ENCODE peak calls at places on chromosomes 13 and 19, in nine cellular contexts. One of them, this sample, is unnamed.

GRCh38 chr13:110560606-110561334 is 752 bp downstream of the RAB20 start:
- DNase-seq in hippocampal formation: no peak
- DNase-seq in fibroblast of pulmonary artery: peak; percentile 40
- DNase-seq in natural killer cell treated with Interleukin-12 subunit alpha and Interleukin-12 subunit beta and Interleukin-15 and Interleukin-18, amount 100 ng/mL, for 72 hours: no peak
- DNase-seq in sciatic nerve: no peak
- DNase-seq in mesothelial cell of epicardium: no peak
- DNase-seq in T-helper 2 cell treated with Interferon-gamma antibody and Interleukin-4, amounts not matched to agents 5 μg/mL and 100 μg/mL, for 36 hours: peak; percentile 8
- DNase-seq in amniotic stem cell: no peak
- DNase-seq in GM13976: peak; percentile 70
- DNase-seq in this sample: peak; percentile 25

GRCh38 chr13:46354143-46355087 is 32.6 kb downstream of the RUBCNL start:
- DNase-seq in sciatic nerve: no peak
- DNase-seq in GM13976: peak; percentile 33
- DNase-seq in hippocampal formation: no peak
- DNase-seq in fibroblast of pulmonary artery: peak; percentile 92
- DNase-seq in amniotic stem cell: peak; percentile 86
- DNase-seq in T-helper 2 cell treated with Interferon-gamma antibody and Interleukin-4, amounts not matched to agents 5 μg/mL and 100 μg/mL, for 36 hours: peak; percentile 68
- DNase-seq in natural killer cell treated with Interleukin-12 subunit alpha and Interleukin-12 subunit beta and Interleukin-15 and Interleukin-18, amount 100 ng/mL, for 72 hours: peak; percentile 77
- DNase-seq in mesothelial cell of epicardium: no peak
- DNase-seq in this sample: peak; percentile 90

GRCh38 chr19:52464798-52465470 is 11.6 kb downstream of the ZNF578 start:
- DNase-seq in natural killer cell treated with Interleukin-12 subunit alpha and Interleukin-12 subunit beta and Interleukin-15 and Interleukin-18, amount 100 ng/mL, for 72 hours: no peak
- DNase-seq in fibroblast of pulmonary artery: no peak
- DNase-seq in mesothelial cell of epicardium: no peak
- DNase-seq in GM13976: no peak
- DNase-seq in hippocampal formation: no peak
- DNase-seq in amniotic stem cell: no peak
- DNase-seq in sciatic nerve: no peak
- DNase-seq in T-helper 2 cell treated with Interferon-gamma antibody and Interleukin-4, amounts not matched to agents 5 μg/mL and 100 μg/mL, for 36 hours: no peak
- DNase-seq in this sample: no peak

GRCh38 chr13:98129059-98129741 is 13.7 kb upstream of the FARP1 start:
- DNase-seq in natural killer cell treated with Interleukin-12 subunit alpha and Interleukin-12 subunit beta and Interleukin-15 and Interleukin-18, amount 100 ng/mL, for 72 hours: no peak
- DNase-seq in amniotic stem cell: no peak
- DNase-seq in fibroblast of pulmonary artery: peak; percentile 23
- DNase-seq in sciatic nerve: no peak
- DNase-seq in GM13976: no peak
- DNase-seq in mesothelial cell of epicardium: no peak
- DNase-seq in hippocampal formation: no peak
- DNase-seq in T-helper 2 cell treated with Interferon-gamma antibody and Interleukin-4, amounts not matched to agents 5 μg/mL and 100 μg/mL, for 36 hours: no peak
- DNase-seq in this sample: no peak

GRCh38 chr13:59047546-59047945 is 1116.2 kb downstream of the DIAPH3 start:
- DNase-seq in hippocampal formation: no peak
- DNase-seq in mesothelial cell of epicardium: no peak
- DNase-seq in fibroblast of pulmonary artery: no peak
- DNase-seq in T-helper 2 cell treated with Interferon-gamma antibody and Interleukin-4, amounts not matched to agents 5 μg/mL and 100 μg/mL, for 36 hours: no peak
- DNase-seq in sciatic nerve: no peak
- DNase-seq in natural killer cell treated with Interleukin-12 subunit alpha and Interleukin-12 subunit beta and Interleukin-15 and Interleukin-18, amount 100 ng/mL, for 72 hours: no peak
- DNase-seq in GM13976: no peak
- DNase-seq in amniotic stem cell: no peak
- DNase-seq in this sample: no peak

GRCh38 chr13:43546821-43547220 is 240.0 kb downstream of the ENOX1 start:
- DNase-seq in GM13976: no peak
- DNase-seq in amniotic stem cell: no peak
- DNase-seq in T-helper 2 cell treated with Interferon-gamma antibody and Interleukin-4, amounts not matched to agents 5 μg/mL and 100 μg/mL, for 36 hours: no peak
- DNase-seq in natural killer cell treated with Interleukin-12 subunit alpha and Interleukin-12 subunit beta and Interleukin-15 and Interleukin-18, amount 100 ng/mL, for 72 hours: no peak
- DNase-seq in mesothelial cell of epicardium: no peak
- DNase-seq in hippocampal formation: no peak
- DNase-seq in fibroblast of pulmonary artery: no peak
- DNase-seq in sciatic nerve: no peak
- DNase-seq in this sample: no peak

GRCh38 chr13:72437458-72437857 is 290.0 kb downstream of the MZT1 start:
- DNase-seq in natural killer cell treated with Interleukin-12 subunit alpha and Interleukin-12 subunit beta and Interleukin-15 and Interleukin-18, amount 100 ng/mL, for 72 hours: no peak
- DNase-seq in hippocampal formation: no peak
- DNase-seq in GM13976: no peak
- DNase-seq in T-helper 2 cell treated with Interferon-gamma antibody and Interleukin-4, amounts not matched to agents 5 μg/mL and 100 μg/mL, for 36 hours: no peak
- DNase-seq in fibroblast of pulmonary artery: peak; percentile 4
- DNase-seq in sciatic nerve: no peak
- DNase-seq in mesothelial cell of epicardium: no peak
- DNase-seq in amniotic stem cell: peak; percentile 28
- DNase-seq in this sample: no peak

GRCh38 chr13:40479196-40479845 is 187.1 kb downstream of the FOXO1 start:
- DNase-seq in amniotic stem cell: no peak
- DNase-seq in GM13976: no peak
- DNase-seq in hippocampal formation: peak; percentile 71
- DNase-seq in natural killer cell treated with Interleukin-12 subunit alpha and Interleukin-12 subunit beta and Interleukin-15 and Interleukin-18, amount 100 ng/mL, for 72 hours: no peak
- DNase-seq in sciatic nerve: no peak
- DNase-seq in mesothelial cell of epicardium: no peak
- DNase-seq in fibroblast of pulmonary artery: no peak
- DNase-seq in T-helper 2 cell treated with Interferon-gamma antibody and Interleukin-4, amounts not matched to agents 5 μg/mL and 100 μg/mL, for 36 hours: no peak
- DNase-seq in this sample: no peak

GRCh38 chr13:71674776-71675352 is 192.1 kb downstream of the DACH1 start:
- DNase-seq in amniotic stem cell: no peak
- DNase-seq in GM13976: no peak
- DNase-seq in fibroblast of pulmonary artery: no peak
- DNase-seq in T-helper 2 cell treated with Interferon-gamma antibody and Interleukin-4, amounts not matched to agents 5 μg/mL and 100 μg/mL, for 36 hours: no peak
- DNase-seq in sciatic nerve: no peak
- DNase-seq in mesothelial cell of epicardium: no peak
- DNase-seq in hippocampal formation: no peak
- DNase-seq in natural killer cell treated with Interleukin-12 subunit alpha and Interleukin-12 subunit beta and Interleukin-15 and Interleukin-18, amount 100 ng/mL, for 72 hours: no peak
- DNase-seq in this sample: no peak

GRCh38 chr13:43445651-43446050 is 341.1 kb downstream of the ENOX1 start:
- DNase-seq in mesothelial cell of epicardium: no peak
- DNase-seq in sciatic nerve: no peak
- DNase-seq in GM13976: no peak
- DNase-seq in T-helper 2 cell treated with Interferon-gamma antibody and Interleukin-4, amounts not matched to agents 5 μg/mL and 100 μg/mL, for 36 hours: no peak
- DNase-seq in amniotic stem cell: no peak
- DNase-seq in fibroblast of pulmonary artery: peak; percentile 15
- DNase-seq in hippocampal formation: no peak
- DNase-seq in natural killer cell treated with Interleukin-12 subunit alpha and Interleukin-12 subunit beta and Interleukin-15 and Interleukin-18, amount 100 ng/mL, for 72 hours: no peak
- DNase-seq in this sample: no peak

GRCh38 chr19:11693505-11694499 is 44.9 kb downstream of the ZNF823 start:
- DNase-seq in amniotic stem cell: peak; percentile 69
- DNase-seq in mesothelial cell of epicardium: no peak
- DNase-seq in hippocampal formation: no peak
- DNase-seq in sciatic nerve: no peak
- DNase-seq in fibroblast of pulmonary artery: peak; percentile 59
- DNase-seq in T-helper 2 cell treated with Interferon-gamma antibody and Interleukin-4, amounts not matched to agents 5 μg/mL and 100 μg/mL, for 36 hours: no peak
- DNase-seq in natural killer cell treated with Interleukin-12 subunit alpha and Interleukin-12 subunit beta and Interleukin-15 and Interleukin-18, amount 100 ng/mL, for 72 hours: no peak
- DNase-seq in GM13976: no peak
- DNase-seq in this sample: no peak

GRCh38 chr19:5128251-5128931 is 159.5 kb downstream of the KDM4B start:
- DNase-seq in fibroblast of pulmonary artery: peak; percentile 87
- DNase-seq in amniotic stem cell: no peak
- DNase-seq in sciatic nerve: peak; percentile 79
- DNase-seq in GM13976: no peak
- DNase-seq in mesothelial cell of epicardium: no peak
- DNase-seq in natural killer cell treated with Interleukin-12 subunit alpha and Interleukin-12 subunit beta and Interleukin-15 and Interleukin-18, amount 100 ng/mL, for 72 hours: no peak
- DNase-seq in hippocampal formation: no peak
- DNase-seq in T-helper 2 cell treated with Interferon-gamma antibody and Interleukin-4, amounts not matched to agents 5 μg/mL and 100 μg/mL, for 36 hours: no peak
- DNase-seq in this sample: no peak

GRCh38 chr19:11044436-11044835 is 44.8 kb upstream of the LDLR start:
- DNase-seq in sciatic nerve: no peak
- DNase-seq in GM13976: no peak
- DNase-seq in mesothelial cell of epicardium: no peak
- DNase-seq in natural killer cell treated with Interleukin-12 subunit alpha and Interleukin-12 subunit beta and Interleukin-15 and Interleukin-18, amount 100 ng/mL, for 72 hours: no peak
- DNase-seq in amniotic stem cell: no peak
- DNase-seq in T-helper 2 cell treated with Interferon-gamma antibody and Interleukin-4, amounts not matched to agents 5 μg/mL and 100 μg/mL, for 36 hours: no peak
- DNase-seq in fibroblast of pulmonary artery: no peak
- DNase-seq in hippocampal formation: no peak
- DNase-seq in this sample: no peak

GRCh38 chr19:10191347-10191746 is 3.4 kb downstream of the DNMT1 start:
- DNase-seq in natural killer cell treated with Interleukin-12 subunit alpha and Interleukin-12 subunit beta and Interleukin-15 and Interleukin-18, amount 100 ng/mL, for 72 hours: no peak
- DNase-seq in amniotic stem cell: peak; percentile 20
- DNase-seq in mesothelial cell of epicardium: no peak
- DNase-seq in hippocampal formation: no peak
- DNase-seq in GM13976: no peak
- DNase-seq in fibroblast of pulmonary artery: peak; percentile 70
- DNase-seq in sciatic nerve: peak; percentile 64
- DNase-seq in T-helper 2 cell treated with Interferon-gamma antibody and Interleukin-4, amounts not matched to agents 5 μg/mL and 100 μg/mL, for 36 hours: no peak
- DNase-seq in this sample: no peak

GRCh38 chr19:45881909-45882528 is 3.9 kb downstream of the IRF2BP1 start:
- DNase-seq in T-helper 2 cell treated with Interferon-gamma antibody and Interleukin-4, amounts not matched to agents 5 μg/mL and 100 μg/mL, for 36 hours: no peak
- DNase-seq in amniotic stem cell: no peak
- DNase-seq in mesothelial cell of epicardium: no peak
- DNase-seq in natural killer cell treated with Interleukin-12 subunit alpha and Interleukin-12 subunit beta and Interleukin-15 and Interleukin-18, amount 100 ng/mL, for 72 hours: no peak
- DNase-seq in GM13976: no peak
- DNase-seq in fibroblast of pulmonary artery: no peak
- DNase-seq in hippocampal formation: no peak
- DNase-seq in sciatic nerve: no peak
- DNase-seq in this sample: no peak

GRCh38 chr13:20814224-20814910 is 40.6 kb upstream of the EEF1AKMT1 start:
- DNase-seq in sciatic nerve: peak; percentile 78
- DNase-seq in GM13976: no peak
- DNase-seq in fibroblast of pulmonary artery: peak; percentile 96
- DNase-seq in natural killer cell treated with Interleukin-12 subunit alpha and Interleukin-12 subunit beta and Interleukin-15 and Interleukin-18, amount 100 ng/mL, for 72 hours: no peak
- DNase-seq in mesothelial cell of epicardium: peak; percentile 27
- DNase-seq in amniotic stem cell: peak; percentile 51
- DNase-seq in T-helper 2 cell treated with Interferon-gamma antibody and Interleukin-4, amounts not matched to agents 5 μg/mL and 100 μg/mL, for 36 hours: no peak
- DNase-seq in hippocampal formation: no peak
- DNase-seq in this sample: peak; percentile 87

This sample was measured in ACHN.